ENCODE peak calls at places on chromosomes 16 and 17, in six cellular contexts. P, C, S, Q, U and X are unnamed samples.
A peak's percentile ranks its signal among the peaks of the same experiment; 100 is the strongest.

GRCh38 chr17:38592487-38592886 is 13.3 kb downstream of the SRCIN1 start:
- DNase-seq in P (no peak), C (no peak), S (no peak), U (no peak), Q (no peak), X (no peak)

GRCh38 chr17:77782611-77783010 is 175.9 kb upstream of the TNRC6C start:
- DNase-seq in S (no peak), P (no peak), Q (no peak), U (no peak), C (no peak), X (no peak)

GRCh38 chr17:14904406-14904805 is 360.7 kb downstream of the PMP22 start:
- DNase-seq in Q (no peak), P (no peak), C (no peak), U (no peak), S (no peak), X (no peak)

GRCh38 chr16:31435341-31436220 is 7.0 kb downstream of the ZNF843 start:
- DNase-seq in U (no peak), P (no peak), Q (no peak), S (no peak), C (no peak), X (no peak)

GRCh38 chr17:74218436-74218835 is 5.1 kb downstream of the TTYH2 start:
- DNase-seq in U (no peak), S (no peak), P (no peak), Q (no peak), C (no peak), X (no peak)

GRCh38 chr16:50260206-50261159 is 5.9 kb upstream of the ADCY7 start:
- DNase-seq in S (no peak), Q (no peak), C (no peak), P (no peak), U (no peak), X (no peak)

GRCh38 chr17:8019161-8019560 is 16.7 kb downstream of the GUCY2D start:
- DNase-seq in Q (no peak), P (no peak), C (no peak), S (no peak), U (no peak), X (no peak)

GRCh38 chr16:81522141-81522701 is 77.6 kb downstream of the CMIP start:
- DNase-seq in U (peak; percentile 54), S (no peak), Q (no peak), C (no peak), P (peak; percentile 23), X (no peak)

GRCh38 chr17:44921122-44921882 is 6.0 kb upstream of the GFAP start:
- DNase-seq in C (peak; percentile 41), P (no peak), S (no peak), Q (peak; percentile 67), U (peak; percentile 65), X (no peak)